ENCODE peak calls at places on chromosomes 2 and 18, in nine cellular contexts. W, A, Y, P, M, H, R, K and B are unnamed samples.

GRCh38 chr2:23280401-23280800 is 104.6 kb upstream of the KLHL29 start:
- DNase-seq in W (no peak), A (no peak), Y (no peak), P (no peak), M (no peak), H (no peak), R (no peak), K (no peak), B (no peak)

GRCh38 chr2:215680605-215681598 is 245.0 kb upstream of the FN1 start:
- DNase-seq in W (no peak), A (peak; percentile 60), Y (no peak), P (no peak), M (no peak), H (no peak), R (peak; percentile 7), K (no peak), B (no peak)

GRCh38 chr18:8711736-8712135 is 6.4 kb downstream of the MTCL1 start:
- DNase-seq in W (no peak), A (no peak), Y (no peak), P (no peak), M (no peak), H (no peak), R (no peak), K (no peak), B (no peak)

GRCh38 chr2:197174539-197175094 is 136.0 kb downstream of the ANKRD44 start:
- DNase-seq in W (no peak), A (no peak), Y (no peak), P (no peak), M (no peak), H (no peak), R (no peak), K (no peak), B (no peak)

GRCh38 chr2:85329181-85329651 is 1.4 kb upstream of the TGOLN2 start:
- DNase-seq in W (no peak), A (no peak), Y (no peak), P (no peak), M (no peak), H (no peak), R (no peak), K (no peak), B (no peak)

GRCh38 chr2:85712849-85713612 is 18.9 kb downstream of the GNLY start:
- DNase-seq in W (peak; percentile 57), A (peak; percentile 68), Y (no peak), P (peak; percentile 5), M (no peak), H (no peak), R (no peak), K (no peak), B (peak; percentile 97)

GRCh38 chr2:196549052-196549451 is 90.5 kb upstream of the CCDC150 start:
- DNase-seq in W (no peak), A (no peak), Y (no peak), P (no peak), M (no peak), H (no peak), R (no peak), K (no peak), B (no peak)

GRCh38 chr2:222159221-222159620 is 139.6 kb downstream of the PAX3 start:
- DNase-seq in W (no peak), A (no peak), Y (no peak), P (no peak), M (no peak), H (no peak), R (no peak), K (no peak), B (no peak)

GRCh38 chr2:72325592-72326422 is 178.1 kb upstream of the CYP26B1 start:
- DNase-seq in W (no peak), A (no peak), Y (peak; percentile 42), P (no peak), M (no peak), H (peak; percentile 9), R (no peak), K (peak; percentile 6), B (no peak)

GRCh38 chr2:101185085-101185484 is 33.9 kb upstream of the TBC1D8 start:
- DNase-seq in W (no peak), A (no peak), Y (no peak), P (no peak), M (no peak), H (no peak), R (no peak), K (no peak), B (no peak)

GRCh38 chr18:12035481-12035880 is 54.2 kb downstream of the IMPA2 start:
- DNase-seq in W (no peak), A (no peak), Y (no peak), P (peak; percentile 9), M (no peak), H (no peak), R (no peak), K (no peak), B (no peak)

GRCh38 chr2:121694398-121695178 is 42.1 kb downstream of the NIFK start:
- DNase-seq in W (no peak), A (peak; percentile 72), Y (no peak), P (no peak), M (no peak), H (no peak), R (no peak), K (no peak), B (no peak)

GRCh38 chr2:221929259-221929658 is 357.2 kb upstream of the EPHA4 start:
- DNase-seq in W (no peak), A (no peak), Y (no peak), P (no peak), M (no peak), H (no peak), R (no peak), K (no peak), B (no peak)

GRCh38 chr2:109439315-109439714 is 174.5 kb downstream of the SEPTIN10 start:
- DNase-seq in W (no peak), A (no peak), Y (no peak), P (no peak), M (no peak), H (no peak), R (no peak), K (no peak), B (no peak)

GRCh38 chr2:68385232-68385906 is 20.3 kb downstream of the PLEK start:
- DNase-seq in W (no peak), A (no peak), Y (peak; percentile 60), P (no peak), M (no peak), H (no peak), R (no peak), K (no peak), B (no peak)

GRCh38 chr18:54961016-54961423 is 1.8 kb upstream of the CCDC68 start:
- DNase-seq in W (no peak), A (no peak), Y (no peak), P (no peak), M (no peak), H (no peak), R (no peak), K (no peak), B (no peak)